ENCODE peak calls at places on chromosomes 2 and 18, in seven cellular contexts. C, E, G, D, A, U and L are unnamed samples.

GRCh38 chr2:5803547-5803946 is 111.4 kb downstream of the SOX11 start:
- DNase-seq in U (no peak), D (no peak), C (peak; percentile 77), G (no peak), A (no peak), E (no peak), L (no peak)

GRCh38 chr2:174827371-174828369 is 63.4 kb upstream of the CHRNA1 start:
- DNase-seq in A (no peak), E (no peak), G (peak; percentile 22), U (no peak), D (no peak), C (peak; percentile 32), L (no peak)

GRCh38 chr2:21728133-21728532 is 604.4 kb downstream of the TDRD15 start:
- DNase-seq in D (no peak), G (no peak), U (no peak), C (no peak), A (no peak), E (no peak), L (no peak)

GRCh38 chr18:76827205-76827885 is 5.0 kb downstream of the ZNF236 start:
- DNase-seq in D (no peak), A (no peak), C (no peak), U (no peak), G (no peak), E (no peak), L (no peak)

GRCh38 chr2:151025816-151026215 is 235.8 kb downstream of the RBM43 start:
- DNase-seq in D (no peak), G (no peak), A (no peak), U (no peak), E (no peak), C (no peak), L (no peak)

GRCh38 chr2:100929142-100929541 is 72.9 kb upstream of the RPL31 start:
- DNase-seq in D (no peak), E (no peak), C (no peak), U (no peak), G (no peak), A (no peak), L (no peak)

GRCh38 chr2:84830095-84830494 is 50.8 kb downstream of the TRABD2A start:
- DNase-seq in E (peak; percentile 35), D (no peak), A (peak; percentile 71), C (no peak), U (no peak), G (no peak), L (no peak)

GRCh38 chr2:40421643-40422297 is 30.1 kb downstream of the SLC8A1 start:
- DNase-seq in C (no peak), U (no peak), A (no peak), D (no peak), E (no peak), G (no peak), L (no peak)

GRCh38 chr2:220585241-220585640 is 957.8 kb downstream of the SLC4A3 start:
- DNase-seq in E (no peak), C (no peak), U (no peak), A (no peak), G (no peak), D (no peak), L (no peak)

GRCh38 chr2:48471048-48471474 is 58.9 kb upstream of the STON1 start:
- DNase-seq in G (peak; percentile 49), U (no peak), D (no peak), C (peak; percentile 77), E (peak; percentile 71), A (peak; percentile 39), L (no peak)

GRCh38 chr2:26300234-26300641 is 45.7 kb upstream of the SELENOI start:
- DNase-seq in C (peak; percentile 56), D (no peak), E (peak; percentile 29), U (peak; percentile 17), G (peak; percentile 56), A (peak; percentile 11), L (peak; percentile 4)

GRCh38 chr2:161426788-161427412 is 10.8 kb downstream of the TBR1 start:
- DNase-seq in E (peak; percentile 6), D (no peak), C (peak; percentile 46), U (no peak), A (no peak), G (peak; percentile 74), L (no peak)

GRCh38 chr18:23502516-23503037 is 734 bp upstream of the RMC1 start:
- DNase-seq in G (no peak), D (no peak), E (no peak), U (no peak), C (no peak), A (no peak), L (no peak)

GRCh38 chr18:48575658-48576453 is 37.0 kb downstream of the CTIF start:
- DNase-seq in U (no peak), A (no peak), C (peak; percentile 90), G (peak; percentile 49), D (no peak), E (peak; percentile 86), L (no peak)

GRCh38 chr2:45918816-45919655 is 267.6 kb downstream of the PRKCE start:
- DNase-seq in E (no peak), U (no peak), A (peak; percentile 78), D (no peak), C (no peak), G (no peak), L (peak; percentile 17)

GRCh38 chr2:160646684-160647444 is 153.3 kb upstream of the RBMS1 start:
- DNase-seq in C (no peak), E (no peak), D (no peak), A (no peak), U (no peak), G (no peak), L (no peak)

GRCh38 chr18:75936862-75937261 is 509.4 kb upstream of the SMIM21 start:
- DNase-seq in C (no peak), D (no peak), E (no peak), U (no peak), A (no peak), G (no peak), L (no peak)

GRCh38 chr2:74221091-74221490 is 22.7 kb downstream of the MTHFD2 start:
- DNase-seq in G (no peak), E (no peak), C (no peak), A (no peak), D (no peak), U (no peak), L (no peak)

GRCh38 chr2:105883911-105884694 is 139.4 kb downstream of the NCK2 start:
- DNase-seq in A (no peak), C (no peak), G (peak; percentile 73), U (no peak), E (no peak), D (no peak), L (no peak)

GRCh38 chr2:28300489-28300888 is 92.2 kb upstream of the FOSL2 start:
- DNase-seq in A (no peak), D (no peak), E (no peak), C (peak; percentile 72), U (no peak), G (no peak), L (no peak)

GRCh38 chr2:85501244-85501643 is 37.7 kb upstream of the MAT2A start:
- DNase-seq in C (no peak), G (no peak), A (peak; percentile 84), D (no peak), E (no peak), U (no peak), L (no peak)

GRCh38 chr2:196279496-196279895 is 108.1 kb upstream of the STK17B start:
- DNase-seq in D (no peak), A (no peak), E (no peak), C (peak; percentile 23), G (no peak), U (no peak), L (no peak)

GRCh38 chr2:240629968-240630770 is 4.9 kb downstream of the GPR35 start:
- DNase-seq in E (no peak), U (no peak), A (no peak), G (no peak), D (no peak), C (no peak), L (no peak)

GRCh38 chr2:54256091-54256694 is at the start of gene TSPYL6:
- DNase-seq in A (no peak), C (no peak), G (no peak), U (no peak), D (no peak), E (no peak), L (no peak)

GRCh38 chr2:74566423-74567085 is 12.0 kb downstream of the DOK1 start:
- DNase-seq in A (no peak), D (no peak), G (no peak), E (no peak), C (peak; percentile 95), U (no peak), L (no peak)

GRCh38 chr2:203688798-203689197 is 17.6 kb upstream of the CD28 start:
- DNase-seq in A (no peak), U (no peak), G (no peak), C (peak; percentile 50), E (peak; percentile 58), D (no peak), L (peak; percentile 37)

GRCh38 chr2:181563101-181563692 is 93.7 kb downstream of the CERKL start:
- DNase-seq in D (no peak), C (no peak), U (no peak), A (no peak), E (no peak), G (no peak), L (no peak)

GRCh38 chr18:77098033-77098432 is 34.5 kb downstream of the MBP start:
- DNase-seq in D (no peak), A (peak; percentile 58), E (no peak), U (no peak), C (peak; percentile 48), G (no peak), L (no peak)

GRCh38 chr2:223613017-223613950 is 11.1 kb upstream of the SCG2 start:
- DNase-seq in D (no peak), A (peak; percentile 6), E (peak; percentile 68), U (no peak), C (peak; percentile 99), G (peak; percentile 84), L (no peak)

GRCh38 chr2:120552800-120553471 is 182.7 kb upstream of the GLI2 start:
- DNase-seq in G (peak; percentile 72), U (no peak), C (peak; percentile 53), A (peak; percentile 57), D (peak; percentile 36), E (peak; percentile 54), L (no peak)

GRCh38 chr2:236887953-236888765 is 197.5 kb upstream of the COPS8 start:
- DNase-seq in D (no peak), E (no peak), A (no peak), C (no peak), U (no peak), G (no peak), L (no peak)

GRCh38 chr2:69980408-69980807 is 19.0 kb upstream of the ASPRV1 start:
- DNase-seq in C (no peak), A (no peak), E (no peak), G (no peak), U (no peak), D (no peak), L (no peak)

GRCh38 chr2:230901006-230901405 is 24.0 kb downstream of the GPR55 start:
- DNase-seq in D (no peak), A (no peak), C (no peak), U (no peak), G (no peak), E (no peak), L (no peak)

GRCh38 chr2:179861027-179861776 is at the start of gene ZNF385B:
- DNase-seq in A (no peak), D (no peak), C (no peak), U (no peak), E (no peak), G (peak; percentile 77), L (no peak)

GRCh38 chr2:85433511-85434089 is 15.1 kb downstream of the SH2D6 start:
- DNase-seq in E (peak; percentile 93), C (peak; percentile 97), U (no peak), G (peak; percentile 58), A (no peak), D (no peak), L (no peak)

GRCh38 chr2:232545511-232546375 is 4.6 kb downstream of the TIGD1 start:
- DNase-seq in D (no peak), A (no peak), C (no peak), G (no peak), U (no peak), E (no peak), L (no peak)

GRCh38 chr2:209817818-209818420 is 46.3 kb downstream of the UNC80 start:
- DNase-seq in A (no peak), C (no peak), G (no peak), E (no peak), U (no peak), D (no peak), L (no peak)

GRCh38 chr2:176134978-176135575 is 5.6 kb downstream of the HOXD8 start:
- DNase-seq in A (no peak), U (no peak), C (peak; percentile 19), E (no peak), D (no peak), G (no peak), L (no peak)